ENCODE peak calls at places on chromosomes 12 and 14, in seven cellular contexts. E is IMR-90, H is neuronal stem cell, B is mesendoderm, N is H1, C is H9, I is trophoblast cell. J is an unnamed sample.

GRCh38 chr12:2064078-2064507 is 11.3 kb downstream of the CACNA1C start:
- DNase-seq in E (peak; percentile 59), H (no peak), B (no peak), N (no peak), C (no peak), I (peak; percentile 50), J (peak; percentile 31)

GRCh38 chr14:105193916-105194782 is 13.0 kb upstream of the NUDT14 start:
- DNase-seq in E (peak; percentile 11), H (no peak), B (no peak), N (no peak), C (no peak), I (no peak), J (no peak)

GRCh38 chr14:105883066-105884005 is 357.0 kb downstream of the TMEM121 start:
- DNase-seq in E (no peak), H (no peak), B (no peak), N (no peak), C (no peak), I (no peak), J (no peak)

GRCh38 chr12:20448781-20449180 is 80.4 kb downstream of the PDE3A start:
- DNase-seq in E (no peak), H (no peak), B (no peak), N (no peak), C (no peak), I (no peak), J (no peak)

GRCh38 chr12:26767116-26767515 is 65.9 kb downstream of the ITPR2 start:
- DNase-seq in E (no peak), H (no peak), B (peak; percentile 35), N (no peak), C (no peak), I (no peak), J (no peak)

GRCh38 chr12:31323466-31324115 is 2.4 kb downstream of the SINHCAF start:
- DNase-seq in E (no peak), H (peak; percentile 18), B (peak; percentile 71), N (no peak), C (peak; percentile 50), I (no peak), J (peak; percentile 70)

GRCh38 chr14:101184104-101184455 is 280.6 kb upstream of the RTL1 start:
- DNase-seq in E (no peak), H (no peak), B (no peak), N (no peak), C (no peak), I (no peak), J (no peak)

GRCh38 chr12:65494537-65494936 is 216.1 kb downstream of the MSRB3 start:
- DNase-seq in E (no peak), H (no peak), B (no peak), N (no peak), C (no peak), I (no peak), J (peak; percentile 50)

GRCh38 chr14:77979666-77980351 is 179.9 kb downstream of the ADCK1 start:
- DNase-seq in E (no peak), H (no peak), B (peak; percentile 77), N (no peak), C (peak; percentile 79), I (no peak), J (no peak)

DNA sequence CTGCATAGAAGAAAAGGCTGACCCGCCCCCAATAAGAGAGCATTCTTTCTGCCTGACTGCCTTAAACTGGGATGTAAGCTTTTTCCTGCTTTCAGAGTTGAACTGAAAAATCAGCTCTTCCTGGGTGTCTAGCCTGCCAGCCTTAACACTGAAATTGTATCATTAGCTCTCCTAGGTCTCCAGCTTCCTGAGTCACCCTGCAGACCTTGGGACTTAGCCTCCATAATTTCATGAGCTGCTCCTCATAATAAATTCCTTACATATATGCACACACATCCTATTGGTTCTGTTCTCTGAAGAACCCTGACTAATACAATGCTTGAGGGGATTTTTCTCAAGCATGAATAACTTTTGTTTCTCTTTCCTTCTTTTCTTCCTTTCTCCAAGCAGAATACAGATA is 76.4 kb upstream of the FAR2 start:
- DNase-seq in E (peak; percentile 4), H (no peak), B (no peak), N (no peak), C (no peak), I (no peak), J (no peak)
- H3K18ac ChIP-seq in E (no peak overlapping the region), H (no peak overlapping the region), B (no peak overlapping the region), N (no peak overlapping the region), C (no peak overlapping the region), I (no peak overlapping the region), J (no peak overlapping the region)

DNA sequence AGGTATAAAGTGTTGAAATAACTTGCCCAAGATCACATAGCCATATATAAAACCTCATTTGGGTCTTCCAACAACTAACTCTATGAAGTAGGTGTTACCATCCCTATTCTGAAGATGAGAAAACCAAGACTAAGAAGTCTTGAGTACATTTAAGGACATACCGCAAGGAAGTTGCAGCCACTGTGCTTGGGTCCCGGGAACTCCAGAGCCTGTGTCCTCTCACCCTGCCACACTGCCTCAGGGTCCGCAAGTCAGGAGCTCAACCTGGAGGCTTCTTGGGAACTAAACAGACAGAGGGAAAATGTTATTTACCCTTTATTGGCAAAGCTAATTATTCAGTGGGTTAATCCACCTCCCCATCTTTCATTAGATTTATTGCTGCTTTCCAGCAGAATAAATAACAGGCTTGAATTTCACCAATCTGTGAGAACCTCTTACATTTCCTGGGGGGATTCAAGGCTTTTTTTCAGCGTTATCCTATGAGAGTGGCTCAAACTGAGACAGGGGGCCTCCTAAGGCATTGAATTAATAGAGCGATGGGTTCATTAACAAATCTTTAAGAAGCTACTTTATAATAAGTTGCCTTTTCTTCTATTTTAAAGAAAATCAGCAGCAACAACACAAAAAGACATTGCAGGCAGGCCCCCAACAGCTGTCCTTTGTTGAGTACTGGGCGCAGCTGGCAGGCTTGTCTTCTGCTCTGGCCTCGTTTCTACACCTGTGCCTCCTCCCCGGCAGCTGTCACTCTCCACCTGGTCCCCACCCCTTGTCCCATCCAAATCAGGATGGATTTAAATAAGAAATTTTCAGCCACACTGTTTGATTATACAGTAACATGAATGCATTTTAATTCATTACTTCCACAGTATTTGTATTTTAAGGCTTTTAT is 25.3 kb downstream of the PHLDA1 start:
- DNase-seq in E (no peak), H (no peak), B (no peak), N (no peak), C (no peak), I (no peak), J (no peak)
- H2BK120ac ChIP-seq in E (no peak overlapping the region), H (no peak overlapping the region), B (no peak overlapping the region), N (no peak overlapping the region), C (no peak overlapping the region), I (no peak overlapping the region), J (peak overlapping the region; percentile 36)

DNA sequence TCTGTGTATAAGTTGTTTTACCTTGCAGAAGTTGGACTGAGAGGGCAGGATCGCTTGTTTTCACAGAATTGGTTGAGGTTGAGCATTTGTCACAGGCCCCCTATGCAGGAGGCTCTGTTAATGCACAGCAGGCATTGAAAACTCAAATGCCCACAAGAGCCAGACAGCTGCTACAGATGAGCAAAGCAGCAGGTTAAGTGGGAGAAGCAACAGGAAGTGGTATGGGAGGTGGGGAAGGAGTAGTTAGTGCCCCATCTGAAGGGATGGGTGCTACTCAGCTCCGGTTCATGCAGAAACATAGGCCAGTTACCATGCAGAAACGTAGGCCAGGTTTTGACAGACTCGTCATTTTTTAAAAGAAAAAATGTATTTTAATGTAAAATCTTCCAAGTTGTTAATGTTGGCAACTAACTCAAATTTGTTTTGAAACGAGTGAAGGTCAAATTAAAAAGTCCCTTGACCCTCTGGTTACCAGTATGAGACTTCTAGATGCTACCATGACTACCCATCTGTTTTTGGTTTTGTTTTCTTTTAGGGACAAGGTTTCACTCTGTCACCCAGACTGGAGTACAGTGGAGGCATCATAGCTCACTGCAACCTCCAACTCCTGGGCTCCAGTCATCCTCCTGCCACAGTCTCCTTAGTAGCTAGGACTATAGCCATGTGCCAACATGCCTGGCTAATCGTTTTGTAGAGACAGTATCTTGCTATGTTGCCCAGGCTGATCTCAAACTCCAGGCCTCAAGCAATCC is 84.7 kb upstream of the FRMD6 start:
- DNase-seq in E (no peak), H (no peak), B (no peak), N (no peak), C (no peak), I (no peak), J (no peak)
- H3K18ac ChIP-seq in E (peak overlapping the region; percentile 9), H (no peak overlapping the region), B (no peak overlapping the region), N (no peak overlapping the region), C (no peak overlapping the region), I (no peak overlapping the region), J (no peak overlapping the region)

GRCh38 chr14:84807673-84808072 is 722.3 kb upstream of the FLRT2 start:
- DNase-seq in E (no peak), H (no peak), B (no peak), N (no peak), C (no peak), I (no peak), J (no peak)
- H2BK120ac ChIP-seq in E (no peak overlapping the region), H (no peak overlapping the region), B (no peak overlapping the region), N (no peak overlapping the region), C (no peak overlapping the region), I (no peak overlapping the region), J (no peak overlapping the region)

GRCh38 chr14:96105921-96106441 is 66.8 kb downstream of the C14orf132 start:
- DNase-seq in E (no peak), H (no peak), B (no peak), N (no peak), C (no peak), I (peak; percentile 91), J (no peak)

GRCh38 chr14:96108061-96108795 is 69.1 kb downstream of the C14orf132 start:
- DNase-seq in E (no peak), H (no peak), B (no peak), N (no peak), C (no peak), I (no peak), J (no peak)

GRCh38 chr14:96106891-96107290 is 67.7 kb downstream of the C14orf132 start:
- DNase-seq in E (no peak), H (no peak), B (no peak), N (no peak), C (no peak), I (no peak), J (no peak)

GRCh38 chr14:96109956-96110355 is 70.8 kb downstream of the C14orf132 start:
- DNase-seq in E (no peak), H (no peak), B (no peak), N (no peak), C (no peak), I (no peak), J (no peak)

DNA sequence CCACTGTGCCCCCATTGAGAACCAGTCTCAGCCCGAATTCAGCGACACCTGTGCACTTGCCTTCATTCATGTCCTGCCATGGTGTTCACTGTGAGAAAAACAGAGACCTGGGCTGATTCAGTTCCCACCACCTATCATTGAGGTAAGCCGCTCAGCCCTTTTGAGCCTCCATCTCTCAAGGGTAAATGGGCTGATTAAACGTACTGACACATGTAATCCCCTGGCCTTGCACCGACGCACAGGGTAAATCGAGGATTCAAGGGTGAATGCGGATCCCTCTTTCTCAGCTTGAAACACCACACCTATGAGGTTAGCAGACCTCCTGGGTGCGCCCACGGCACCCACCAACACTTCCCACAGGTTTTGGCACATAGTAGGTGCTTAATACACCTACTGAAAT is 69.7 kb downstream of the C14orf132 start:
- DNase-seq in E (no peak), H (no peak), B (no peak), N (no peak), C (no peak), I (no peak), J (no peak)
- H3K18ac ChIP-seq in E (no peak overlapping the region), H (no peak overlapping the region), B (no peak overlapping the region), N (no peak overlapping the region), C (no peak overlapping the region), I (no peak overlapping the region), J (no peak overlapping the region)